ENCODE peak calls at places on chromosome 4, in five cellular contexts. U, M, A, D and Y are unnamed samples.

GRCh38 chr4:8391972-8392371 is 48.6 kb downstream of the ACOX3 start:
- DNase-seq in U (no peak), M (no peak), A (no peak), D (no peak), Y (no peak)

GRCh38 chr4:80219301-80220025 is 22.2 kb downstream of the PRDM8 start:
- DNase-seq in U (peak; percentile 50), M (peak; percentile 78), A (no peak), D (no peak), Y (peak; percentile 34)

GRCh38 chr4:155614111-155614762 is 52.4 kb upstream of the GUCY1A1 start:
- DNase-seq in U (no peak), M (no peak), A (no peak), D (no peak), Y (no peak)

GRCh38 chr4:42282081-42282901 is 115.0 kb upstream of the SHISA3 start:
- DNase-seq in U (peak; percentile 97), M (peak; percentile 69), A (peak; percentile 61), D (peak; percentile 65), Y (peak; percentile 41)

GRCh38 chr4:4752576-4753401 is 106.7 kb upstream of the MSX1 start:
- DNase-seq in U (no peak), M (no peak), A (no peak), D (no peak), Y (no peak)

GRCh38 chr4:132797856-132798255 is 351.2 kb upstream of the PCDH10 start:
- DNase-seq in U (no peak), M (no peak), A (no peak), D (no peak), Y (no peak)

GRCh38 chr4:76867880-76868655 is 29.9 kb downstream of the SOWAHB start:
- DNase-seq in U (peak; percentile 79), M (peak; percentile 26), A (peak; percentile 55), D (no peak), Y (peak; percentile 65)

GRCh38 chr4:54063737-54064316 is 578 bp downstream of the CHIC2 start:
- DNase-seq in U (peak; percentile 48), M (peak; percentile 46), A (no peak), D (peak; percentile 24), Y (peak; percentile 26)

GRCh38 chr4:6688879-6689505 is 4.7 kb upstream of the S100P start:
- DNase-seq in U (peak; percentile 72), M (peak; percentile 83), A (peak; percentile 55), D (peak; percentile 91), Y (peak; percentile 38)

GRCh38 chr4:140851032-140851636 is 94.9 kb upstream of the TBC1D9 start:
- DNase-seq in U (peak; percentile 84), M (peak; percentile 55), A (peak; percentile 56), D (peak; percentile 53), Y (peak; percentile 34)

GRCh38 chr4:5940470-5941203 is 47.8 kb upstream of the CRMP1 start:
- DNase-seq in U (peak; percentile 44), M (peak; percentile 56), A (no peak), D (peak; percentile 24), Y (no peak)

GRCh38 chr4:52096048-52096447 is 44.9 kb downstream of the SPATA18 start:
- DNase-seq in U (no peak), M (no peak), A (no peak), D (no peak), Y (no peak)

GRCh38 chr4:61246003-61246402 is 45.9 kb downstream of the ADGRL3 start:
- DNase-seq in U (no peak), M (no peak), A (no peak), D (no peak), Y (no peak)

GRCh38 chr4:79308087-79308486 is 17.8 kb downstream of the NAA11 start:
- DNase-seq in U (no peak), M (no peak), A (no peak), D (no peak), Y (no peak)

GRCh38 chr4:87088188-87088587 is 132.2 kb downstream of the KLHL8 start:
- DNase-seq in U (no peak), M (no peak), A (no peak), D (no peak), Y (no peak)

GRCh38 chr4:176298664-176299063 is 21.1 kb upstream of the SPCS3 start:
- DNase-seq in U (no peak), M (no peak), A (no peak), D (no peak), Y (no peak)

GRCh38 chr4:158630893-158631292 is 40.8 kb downstream of the C4orf46 start:
- DNase-seq in U (no peak), M (no peak), A (no peak), D (no peak), Y (no peak)

GRCh38 chr4:73021634-73022033 is 47.9 kb downstream of the COX18 start:
- DNase-seq in U (peak; percentile 80), M (peak; percentile 51), A (no peak), D (peak; percentile 24), Y (no peak)

GRCh38 chr4:168019019-168019651 is 73.2 kb upstream of the ANXA10 start:
- DNase-seq in U (no peak), M (no peak), A (no peak), D (no peak), Y (no peak)

GRCh38 chr4:130124066-130124465 is 1028.1 kb downstream of the C4orf33 start:
- DNase-seq in U (no peak), M (no peak), A (no peak), D (no peak), Y (no peak)

GRCh38 chr4:147640331-147640730 is 23.1 kb downstream of the TMEM184C start:
- DNase-seq in U (no peak), M (no peak), A (no peak), D (no peak), Y (no peak)

GRCh38 chr4:84235131-84235530 is 264.0 kb downstream of the NKX6-1 start:
- DNase-seq in U (peak; percentile 33), M (no peak), A (no peak), D (no peak), Y (peak; percentile 22)

GRCh38 chr4:119641765-119642164 is 13.2 kb upstream of the PDE5A start:
- DNase-seq in U (no peak), M (no peak), A (no peak), D (no peak), Y (no peak)

GRCh38 chr4:112145326-112145819 is at the start of gene FAM241A:
- DNase-seq in U (peak; percentile 89), M (peak; percentile 87), A (peak; percentile 94), D (peak; percentile 29), Y (peak; percentile 90)

GRCh38 chr4:112144546-112145325 is 518 bp upstream of the FAM241A start:
- DNase-seq in U (no peak), M (no peak), A (no peak), D (no peak), Y (no peak)

GRCh38 chr4:112147697-112148096 is 2.4 kb downstream of the FAM241A start:
- DNase-seq in U (no peak), M (no peak), A (no peak), D (no peak), Y (no peak)

GRCh38 chr4:112142152-112142551 is 3.1 kb upstream of the FAM241A start:
- DNase-seq in U (no peak), M (no peak), A (no peak), D (no peak), Y (no peak)

GRCh38 chr4:112145820-112146813 is 863 bp downstream of the FAM241A start:
- DNase-seq in U (peak; percentile 65), M (peak; percentile 67), A (peak; percentile 72), D (no peak), Y (peak; percentile 53)
- TF ChIP-seq CREB1 in U (no peak), M (peak; percentile 62), A (no peak), D (no peak), Y (no peak)

GRCh38 chr4:183107891-183108459 is 8.9 kb downstream of the WWC2 start:
- DNase-seq in U (no peak), M (no peak), A (no peak), D (no peak), Y (no peak)

GRCh38 chr4:183106839-183107238 is 7.8 kb downstream of the WWC2 start:
- DNase-seq in U (peak; percentile 43), M (no peak), A (no peak), D (peak; percentile 32), Y (no peak)

GRCh38 chr4:183110244-183110643 is 11.2 kb downstream of the WWC2 start:
- DNase-seq in U (no peak), M (no peak), A (no peak), D (no peak), Y (no peak)

GRCh38 chr4:183111452-183111885 is 12.4 kb downstream of the WWC2 start:
- DNase-seq in U (no peak), M (no peak), A (no peak), D (peak; percentile 81), Y (no peak)
- TF ChIP-seq CREB1 in U (no peak), M (no peak), A (no peak), D (no peak), Y (no peak)

GRCh38 chr4:48175328-48175727 is 41.3 kb upstream of the TXK start:
- DNase-seq in U (peak; percentile 93), M (no peak), A (no peak), D (no peak), Y (peak; percentile 63)

GRCh38 chr4:48178931-48179330 is 44.9 kb upstream of the TXK start:
- DNase-seq in U (peak; percentile 67), M (no peak), A (no peak), D (no peak), Y (no peak)

GRCh38 chr4:48175806-48176205 is 41.8 kb upstream of the TXK start:
- DNase-seq in U (no peak), M (no peak), A (no peak), D (no peak), Y (no peak)

GRCh38 chr4:48169636-48170035 is 35.6 kb upstream of the TXK start:
- DNase-seq in U (no peak), M (no peak), A (no peak), D (no peak), Y (no peak)

DNA sequence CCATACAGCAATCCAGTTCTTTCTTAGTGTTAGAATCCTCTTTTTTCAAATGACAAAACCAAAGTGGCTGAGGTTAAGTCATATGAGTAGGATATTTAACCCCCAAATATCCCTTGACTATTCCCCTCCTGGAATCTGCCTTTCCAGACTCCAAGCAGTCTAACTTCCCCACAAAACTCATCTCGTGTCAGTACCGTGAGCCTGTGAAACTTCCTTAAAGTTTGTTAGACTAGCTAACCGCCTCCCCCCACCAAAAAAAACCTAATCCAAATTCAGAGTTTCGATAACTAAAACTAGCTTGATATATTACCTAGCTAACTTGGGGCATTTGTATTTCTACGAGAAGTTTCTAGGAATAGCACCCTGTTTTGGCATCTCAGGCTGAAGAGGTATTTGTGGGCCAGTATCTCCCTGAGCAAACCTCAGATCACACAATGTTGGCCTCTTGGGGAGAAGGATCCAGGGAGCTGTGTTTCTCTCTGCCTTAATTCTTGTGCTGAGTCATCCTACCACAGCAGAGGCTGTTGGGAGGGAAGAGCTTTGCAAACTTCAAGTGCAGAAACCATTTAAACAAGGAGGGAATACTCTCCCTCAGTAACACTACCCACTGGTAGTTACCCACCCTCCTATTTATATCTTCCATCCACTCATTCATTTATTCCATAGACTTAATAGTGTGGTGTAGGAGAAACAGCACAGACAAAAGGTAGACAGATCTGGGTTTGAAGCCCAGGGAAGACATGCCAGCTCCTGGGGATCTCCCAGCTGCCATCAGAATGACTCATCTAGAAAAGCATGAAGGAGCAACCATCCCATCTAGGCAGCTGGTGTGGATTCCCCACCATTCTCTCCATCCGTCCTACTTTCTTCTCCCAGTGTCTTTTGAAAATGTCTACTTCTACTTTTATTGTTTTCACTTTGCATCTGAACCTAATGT is 39.3 kb upstream of the TXK start:
- DNase-seq in U (peak; percentile 19), M (peak; percentile 82), A (no peak), D (no peak), Y (no peak)
- TF ChIP-seq CREB1 in U (no peak), M (no peak), A (no peak), D (no peak), Y (no peak)

DNA sequence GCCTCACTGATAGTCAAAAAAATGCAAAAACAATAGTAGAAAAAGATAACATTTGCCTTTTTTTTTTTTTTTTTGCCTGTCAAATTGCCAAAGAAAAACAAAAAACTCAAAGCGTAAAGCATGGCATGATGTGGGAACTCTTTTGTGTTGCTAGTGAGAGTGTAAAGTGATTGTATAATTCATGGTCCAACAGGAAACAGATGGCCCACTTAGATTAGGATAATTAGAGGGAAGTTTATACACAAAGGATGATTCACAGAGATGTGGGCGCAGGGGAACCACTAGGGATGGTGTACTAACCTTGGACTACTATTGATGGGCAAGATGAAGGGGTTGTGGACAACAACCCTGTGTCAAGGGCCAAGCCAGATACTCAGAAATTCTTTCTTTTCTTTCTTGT is 16.4 kb downstream of the MCUB start:
- DNase-seq in U (no peak), M (peak; percentile 58), A (no peak), D (no peak), Y (no peak)
- TF ChIP-seq CREB1 in U (no peak), M (no peak), A (no peak), D (no peak), Y (no peak)